ENCODE peak calls at places on chromosomes 11 and 22, in four cellular contexts. Y is upper lobe of right lung, G is BJ, U is retinal pigment epithelial cell. L is an unnamed sample.

GRCh38 chr11:33389635-33390034 is 132.5 kb downstream of the HIPK3 start:
- DNase-seq in Y (no peak), G (no peak), U (no peak), L (no peak)

GRCh38 chr22:50622723-50623327 is 5.1 kb downstream of the ARSA start:
- DNase-seq in Y (no peak), G (no peak), U (no peak), L (no peak)

GRCh38 chr11:59173964-59174663 is 2.2 kb downstream of the DTX4 start:
- DNase-seq in Y (peak; percentile 86), G (no peak), U (no peak), L (no peak)

GRCh38 chr11:2212411-2213251 is 41.0 kb upstream of the TH start:
- DNase-seq in Y (peak; percentile 48), G (no peak), U (no peak), L (peak; percentile 84)

GRCh38 chr11:13761250-13761649 is 92.8 kb downstream of the FAR1 start:
- DNase-seq in Y (no peak), G (no peak), U (no peak), L (no peak)

GRCh38 chr11:103959279-103959930 is 77.0 kb upstream of the DDI1 start:
- DNase-seq in Y (no peak), G (peak; percentile 32), U (no peak), L (no peak)

GRCh38 chr11:34439521-34440258 is 956 bp downstream of the CAT start:
- DNase-seq in Y (no peak), G (no peak), U (no peak), L (no peak)

GRCh38 chr22:50262973-50263617 is 1.6 kb upstream of the MAPK12 start:
- DNase-seq in Y (no peak), G (no peak), U (no peak), L (no peak)

GRCh38 chr11:80155412-80156017 is 714.7 kb upstream of the TENM4 start:
- DNase-seq in Y (no peak), G (no peak), U (no peak), L (no peak)

GRCh38 chr11:6400431-6401345 is 10.4 kb downstream of the SMPD1 start:
- DNase-seq in Y (no peak), G (no peak), U (no peak), L (no peak)

GRCh38 chr11:5597953-5598352 is 1.5 kb downstream of the TRIM6 start:
- DNase-seq in Y (no peak), G (no peak), U (no peak), L (no peak)

GRCh38 chr11:5203366-5203765 is 2.9 kb upstream of the OR51V1 start:
- DNase-seq in Y (no peak), G (no peak), U (no peak), L (no peak)

GRCh38 chr11:62445314-62445740 is 26.5 kb downstream of the SCGB1A1 start:
- DNase-seq in Y (no peak), G (no peak), U (no peak), L (peak; percentile 89)

GRCh38 chr11:7592706-7593105 is 78.9 kb downstream of the PPFIBP2 start:
- DNase-seq in Y (peak; percentile 80), G (no peak), U (no peak), L (peak; percentile 95)

GRCh38 chr11:14357843-14358728 is 897 bp downstream of the RRAS2 start:
- DNase-seq in Y (peak; percentile 88), G (no peak), U (peak; percentile 32), L (no peak)

DNA sequence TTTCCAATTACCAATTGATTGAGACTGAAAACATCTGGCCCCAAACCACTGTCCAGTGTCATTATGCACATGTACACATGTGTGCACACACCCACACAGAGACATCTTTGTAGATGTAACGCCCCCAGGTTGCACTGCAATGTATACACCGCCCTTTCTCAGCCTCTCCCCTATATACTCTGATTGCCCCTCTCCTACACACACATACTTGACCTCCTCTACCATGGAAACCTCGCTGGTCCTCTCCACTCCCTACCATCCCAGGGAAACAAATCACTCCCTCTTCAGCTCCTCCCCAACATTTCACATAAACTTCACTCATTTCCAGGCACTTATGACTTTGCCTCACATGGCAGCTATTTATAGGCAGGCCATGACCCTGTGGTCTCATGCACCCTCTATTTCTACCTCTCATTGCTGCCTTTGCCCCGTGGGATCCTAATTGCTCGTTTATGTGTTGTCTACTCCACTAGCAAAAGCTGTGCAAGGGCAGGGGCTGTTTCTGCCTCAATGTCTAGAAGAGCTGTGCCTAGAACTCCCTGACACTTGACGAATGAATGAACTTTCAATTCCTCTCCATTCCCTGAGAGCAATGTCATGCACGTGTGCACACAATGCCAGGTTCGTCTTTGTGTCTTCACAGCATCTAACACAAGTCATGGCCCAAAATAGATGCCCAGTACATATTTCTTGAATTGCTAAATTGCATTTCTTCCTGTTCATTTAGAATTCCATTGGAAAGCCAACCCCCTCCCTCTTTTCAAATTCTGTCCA is 10.0 kb upstream of the TMA7B start:
- DNase-seq in Y (no peak), G (no peak), U (no peak), L (no peak)
- H3K4me3 ChIP-seq in Y (no peak overlapping the region), G (no peak overlapping the region), U (no peak overlapping the region), L (no peak overlapping the region)

GRCh38 chr11:100674212-100674611 is 12.9 kb upstream of the ARHGAP42 start:
- DNase-seq in Y (no peak), G (no peak), U (no peak), L (no peak)
- TF ChIP-seq CTCF in Y (no peak), G (no peak), U (no peak), L (no peak)

GRCh38 chr11:120781486-120782120 is 242.3 kb upstream of the TBCEL start:
- DNase-seq in Y (no peak), G (no peak), U (no peak), L (peak; percentile 48)
- H3K4me3 ChIP-seq in Y (no peak overlapping the region), G (no peak overlapping the region), U (no peak overlapping the region), L (no peak overlapping the region)

GRCh38 chr11:9759519-9760179 is 95.8 kb downstream of the SWAP70 start:
- DNase-seq in Y (peak; percentile 80), G (peak; percentile 98), U (peak; percentile 96), L (peak; percentile 99)

GRCh38 chr11:9757809-9758675 is 94.2 kb downstream of the SWAP70 start:
- DNase-seq in Y (peak; percentile 96), G (no peak), U (no peak), L (peak; percentile 83)

GRCh38 chr11:9756878-9757277 is 93.0 kb downstream of the SWAP70 start:
- DNase-seq in Y (no peak), G (no peak), U (no peak), L (no peak)

GRCh38 chr11:9760180-9760550 is 96.3 kb downstream of the SWAP70 start:
- DNase-seq in Y (peak; percentile 73), G (peak; percentile 82), U (no peak), L (peak; percentile 91)

GRCh38 chr11:9758676-9759518 is 95.0 kb downstream of the SWAP70 start:
- DNase-seq in Y (peak; percentile 87), G (no peak), U (no peak), L (peak; percentile 96)
- TF ChIP-seq CTCF in Y (no peak), G (peak; percentile 50), U (peak; percentile 33), L (no peak)

GRCh38 chr11:123301696-123302400 is 106.8 kb upstream of the CLMP start:
- DNase-seq in Y (peak; percentile 84), G (no peak), U (no peak), L (peak; percentile 18)
- H3K4me3 ChIP-seq in Y (peak overlapping the region; percentile 41), G (peak overlapping the region; percentile 31), U (peak overlapping the region; percentile 36), L (no peak overlapping the region)

GRCh38 chr11:70569173-70569890 is 171.0 kb downstream of the CTTN start:
- DNase-seq in Y (peak; percentile 57), G (no peak), U (no peak), L (no peak)

GRCh38 chr11:70569996-70570692 is 171.8 kb downstream of the CTTN start:
- DNase-seq in Y (peak; percentile 57), G (no peak), U (no peak), L (no peak)

GRCh38 chr11:70566768-70567530 is 168.6 kb downstream of the CTTN start:
- DNase-seq in Y (peak; percentile 6), G (no peak), U (no peak), L (no peak)

GRCh38 chr11:70568504-70569172 is 170.3 kb downstream of the CTTN start:
- DNase-seq in Y (peak; percentile 67), G (no peak), U (no peak), L (no peak)

DNA sequence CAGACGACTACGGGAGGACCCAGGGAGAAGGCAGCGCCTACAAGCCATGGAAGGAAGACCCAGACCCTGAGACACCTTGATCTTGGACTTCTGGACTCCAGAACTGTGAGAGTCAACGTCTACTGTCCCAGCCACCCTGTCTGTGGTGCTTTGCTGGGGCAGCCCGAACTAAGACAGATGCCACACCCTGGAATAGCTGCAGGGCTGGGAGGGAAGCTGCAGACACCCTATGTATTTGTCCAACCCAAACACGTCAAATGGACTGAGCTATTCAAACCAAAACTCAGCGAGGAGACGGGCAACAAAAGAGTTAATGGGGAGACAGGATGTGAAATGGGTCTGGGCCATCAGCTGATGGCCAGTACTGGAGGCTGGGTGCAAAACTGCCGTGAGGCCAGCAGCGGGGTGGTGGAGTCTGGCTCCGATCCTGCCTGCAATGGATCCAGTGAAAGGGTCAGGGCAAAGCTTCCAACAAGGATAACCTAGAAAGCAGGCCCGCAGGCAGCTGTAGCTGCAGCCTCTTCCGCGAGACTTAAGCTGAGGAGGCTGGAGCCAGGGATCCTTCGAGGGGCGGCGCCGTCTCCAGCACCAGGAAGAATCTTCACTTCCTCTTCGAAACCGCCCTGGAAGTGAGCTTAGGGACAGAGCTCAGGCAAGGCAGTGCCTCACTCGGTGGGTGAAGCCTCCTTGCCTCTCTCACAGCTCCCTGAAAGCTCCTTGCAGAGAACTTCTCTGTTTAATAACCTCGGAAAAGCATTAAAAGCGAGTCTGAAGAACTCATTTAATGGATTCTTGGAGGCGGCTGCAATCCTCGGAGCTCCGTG is 169.6 kb downstream of the CTTN start:
- DNase-seq in Y (peak; percentile 68), G (no peak), U (no peak), L (peak; percentile 28)
- TF ChIP-seq CTCF in Y (no peak), G (no peak), U (no peak), L (no peak)